ENCODE peak calls at places on chromosomes 3 and 15, in eight cellular contexts. One of them, this sample, is unnamed.

GRCh38 chr3:59766165-59766872 is 716.5 kb upstream of the CFAP20DC start:
- DNase-seq in OCI-LY7: no peak
- DNase-seq in RPMI8226: no peak
- DNase-seq in fibroblast of pulmonary artery: peak
- DNase-seq in HFF-Myc: peak
- DNase-seq in right lobe of liver: no peak
- DNase-seq in T47D: no peak
- DNase-seq in hippocampal formation: no peak
- DNase-seq in this sample: no peak

GRCh38 chr3:141860766-141861513 is 15.5 kb upstream of the ATP1B3 start:
- DNase-seq in OCI-LY7: no peak
- DNase-seq in RPMI8226: no peak
- DNase-seq in fibroblast of pulmonary artery: peak
- DNase-seq in HFF-Myc: no peak
- DNase-seq in right lobe of liver: no peak
- DNase-seq in T47D: no peak
- DNase-seq in hippocampal formation: no peak
- DNase-seq in this sample: no peak

GRCh38 chr15:39556461-39556860 is 24.4 kb upstream of the THBS1 start:
- DNase-seq in OCI-LY7: no peak
- DNase-seq in RPMI8226: no peak
- DNase-seq in fibroblast of pulmonary artery: no peak
- DNase-seq in HFF-Myc: no peak
- DNase-seq in right lobe of liver: no peak
- DNase-seq in T47D: no peak
- DNase-seq in hippocampal formation: no peak
- DNase-seq in this sample: no peak

GRCh38 chr15:35206060-35206675 is 121.1 kb upstream of the NANOGP8 start:
- DNase-seq in OCI-LY7: peak
- DNase-seq in RPMI8226: no peak
- DNase-seq in fibroblast of pulmonary artery: peak
- DNase-seq in HFF-Myc: peak
- DNase-seq in right lobe of liver: no peak
- DNase-seq in T47D: no peak
- DNase-seq in hippocampal formation: no peak
- DNase-seq in this sample: peak

GRCh38 chr15:40584191-40584590 is 9.9 kb upstream of the KNL1 start:
- DNase-seq in OCI-LY7: no peak
- DNase-seq in RPMI8226: no peak
- DNase-seq in fibroblast of pulmonary artery: no peak
- DNase-seq in HFF-Myc: no peak
- DNase-seq in right lobe of liver: no peak
- DNase-seq in T47D: no peak
- DNase-seq in hippocampal formation: peak
- DNase-seq in this sample: no peak

GRCh38 chr15:60223161-60223560 is 174.6 kb downstream of the ANXA2 start:
- DNase-seq in OCI-LY7: no peak
- DNase-seq in RPMI8226: no peak
- DNase-seq in fibroblast of pulmonary artery: no peak
- DNase-seq in HFF-Myc: no peak
- DNase-seq in right lobe of liver: no peak
- DNase-seq in T47D: peak
- DNase-seq in hippocampal formation: no peak
- DNase-seq in this sample: no peak

GRCh38 chr3:17473761-17474160 is 268.7 kb downstream of the TBC1D5 start:
- DNase-seq in OCI-LY7: no peak
- DNase-seq in RPMI8226: no peak
- DNase-seq in fibroblast of pulmonary artery: peak
- DNase-seq in HFF-Myc: no peak
- DNase-seq in right lobe of liver: no peak
- DNase-seq in T47D: peak
- DNase-seq in hippocampal formation: no peak
- DNase-seq in this sample: no peak

GRCh38 chr15:25710184-25710583 is 152.9 kb downstream of the ATP10A start:
- DNase-seq in OCI-LY7: peak
- DNase-seq in RPMI8226: peak
- DNase-seq in fibroblast of pulmonary artery: peak
- DNase-seq in HFF-Myc: no peak
- DNase-seq in right lobe of liver: peak
- DNase-seq in T47D: peak
- DNase-seq in hippocampal formation: no peak
- DNase-seq in this sample: peak

GRCh38 chr3:101725192-101725889 is 927 bp downstream of the CEP97 start:
- DNase-seq in OCI-LY7: peak
- DNase-seq in RPMI8226: peak
- DNase-seq in fibroblast of pulmonary artery: peak
- DNase-seq in HFF-Myc: no peak
- DNase-seq in right lobe of liver: peak
- DNase-seq in T47D: no peak
- DNase-seq in hippocampal formation: peak
- DNase-seq in this sample: peak

GRCh38 chr15:45326280-45326679 is 52.1 kb downstream of the GATM start:
- DNase-seq in OCI-LY7: no peak
- DNase-seq in RPMI8226: no peak
- DNase-seq in fibroblast of pulmonary artery: no peak
- DNase-seq in HFF-Myc: no peak
- DNase-seq in right lobe of liver: no peak
- DNase-seq in T47D: no peak
- DNase-seq in hippocampal formation: no peak
- DNase-seq in this sample: peak

GRCh38 chr3:55521086-55522060 is 34.3 kb upstream of the WNT5A start:
- DNase-seq in OCI-LY7: no peak
- DNase-seq in RPMI8226: peak
- DNase-seq in fibroblast of pulmonary artery: no peak
- DNase-seq in HFF-Myc: peak
- DNase-seq in right lobe of liver: no peak
- DNase-seq in T47D: peak
- DNase-seq in hippocampal formation: no peak
- DNase-seq in this sample: peak

GRCh38 chr3:44065311-44065710 is 176.4 kb upstream of the TOPAZ1 start:
- DNase-seq in OCI-LY7: no peak
- DNase-seq in RPMI8226: no peak
- DNase-seq in fibroblast of pulmonary artery: no peak
- DNase-seq in HFF-Myc: no peak
- DNase-seq in right lobe of liver: no peak
- DNase-seq in T47D: no peak
- DNase-seq in hippocampal formation: no peak
- DNase-seq in this sample: no peak

GRCh38 chr3:191627064-191627463 is 166.1 kb downstream of the PYDC2 start:
- DNase-seq in OCI-LY7: no peak
- DNase-seq in RPMI8226: no peak
- DNase-seq in fibroblast of pulmonary artery: no peak
- DNase-seq in HFF-Myc: no peak
- DNase-seq in right lobe of liver: no peak
- DNase-seq in T47D: no peak
- DNase-seq in hippocampal formation: peak
- DNase-seq in this sample: peak

GRCh38 chr3:12375572-12375971 is 86.7 kb downstream of the PPARG start:
- DNase-seq in OCI-LY7: no peak
- DNase-seq in RPMI8226: no peak
- DNase-seq in fibroblast of pulmonary artery: no peak
- DNase-seq in HFF-Myc: no peak
- DNase-seq in right lobe of liver: no peak
- DNase-seq in T47D: no peak
- DNase-seq in hippocampal formation: no peak
- DNase-seq in this sample: no peak

GRCh38 chr3:118692417-118692816 is 342.2 kb downstream of the IGSF11 start:
- DNase-seq in OCI-LY7: no peak
- DNase-seq in RPMI8226: no peak
- DNase-seq in fibroblast of pulmonary artery: no peak
- DNase-seq in HFF-Myc: no peak
- DNase-seq in right lobe of liver: no peak
- DNase-seq in T47D: no peak
- DNase-seq in hippocampal formation: no peak
- DNase-seq in this sample: no peak

GRCh38 chr3:191070201-191070600 is 128.8 kb upstream of the OSTN start:
- DNase-seq in OCI-LY7: no peak
- DNase-seq in RPMI8226: no peak
- DNase-seq in fibroblast of pulmonary artery: peak
- DNase-seq in HFF-Myc: no peak
- DNase-seq in right lobe of liver: no peak
- DNase-seq in T47D: no peak
- DNase-seq in hippocampal formation: no peak
- DNase-seq in this sample: no peak

GRCh38 chr3:58691997-58692396 is 25.4 kb upstream of the FAM3D start:
- DNase-seq in OCI-LY7: peak
- DNase-seq in RPMI8226: peak
- DNase-seq in fibroblast of pulmonary artery: peak
- DNase-seq in HFF-Myc: peak
- DNase-seq in right lobe of liver: no peak
- DNase-seq in T47D: peak
- DNase-seq in hippocampal formation: no peak
- DNase-seq in this sample: peak

GRCh38 chr3:159417761-159418160 is 570.9 kb upstream of the IL12A start:
- DNase-seq in OCI-LY7: no peak
- DNase-seq in RPMI8226: no peak
- DNase-seq in fibroblast of pulmonary artery: peak
- DNase-seq in HFF-Myc: no peak
- DNase-seq in right lobe of liver: no peak
- DNase-seq in T47D: no peak
- DNase-seq in hippocampal formation: no peak
- DNase-seq in this sample: no peak

GRCh38 chr15:87498545-87498944 is 758.0 kb downstream of the NTRK3 start:
- DNase-seq in OCI-LY7: no peak
- DNase-seq in RPMI8226: no peak
- DNase-seq in fibroblast of pulmonary artery: no peak
- DNase-seq in HFF-Myc: peak
- DNase-seq in right lobe of liver: no peak
- DNase-seq in T47D: no peak
- DNase-seq in hippocampal formation: no peak
- DNase-seq in this sample: no peak

GRCh38 chr15:31328425-31328998 is 1.9 kb downstream of the KLF13 start:
- DNase-seq in OCI-LY7: peak
- DNase-seq in RPMI8226: peak
- DNase-seq in fibroblast of pulmonary artery: peak
- DNase-seq in HFF-Myc: no peak
- DNase-seq in right lobe of liver: peak
- DNase-seq in T47D: no peak
- DNase-seq in hippocampal formation: no peak
- DNase-seq in this sample: no peak

GRCh38 chr3:54631507-54632280 is 296.2 kb downstream of the LRTM1 start:
- DNase-seq in OCI-LY7: no peak
- DNase-seq in RPMI8226: no peak
- DNase-seq in fibroblast of pulmonary artery: no peak
- DNase-seq in HFF-Myc: no peak
- DNase-seq in right lobe of liver: no peak
- DNase-seq in T47D: no peak
- DNase-seq in hippocampal formation: no peak
- DNase-seq in this sample: no peak

GRCh38 chr15:40282870-40283614 is at the start of gene ANKRD63:
- DNase-seq in OCI-LY7: no peak
- DNase-seq in RPMI8226: peak
- DNase-seq in fibroblast of pulmonary artery: no peak
- DNase-seq in HFF-Myc: no peak
- DNase-seq in right lobe of liver: no peak
- DNase-seq in T47D: peak
- DNase-seq in hippocampal formation: no peak
- DNase-seq in this sample: peak

GRCh38 chr3:99859855-99860254 is 42.2 kb downstream of the CMSS1 start:
- DNase-seq in OCI-LY7: no peak
- DNase-seq in RPMI8226: no peak
- DNase-seq in fibroblast of pulmonary artery: peak
- DNase-seq in HFF-Myc: peak
- DNase-seq in right lobe of liver: no peak
- DNase-seq in T47D: no peak
- DNase-seq in hippocampal formation: no peak
- DNase-seq in this sample: no peak

GRCh38 chr3:11727207-11727606 is 83.5 kb upstream of the VGLL4 start:
- DNase-seq in OCI-LY7: no peak
- DNase-seq in RPMI8226: no peak
- DNase-seq in fibroblast of pulmonary artery: peak
- DNase-seq in HFF-Myc: no peak
- DNase-seq in right lobe of liver: no peak
- DNase-seq in T47D: no peak
- DNase-seq in hippocampal formation: no peak
- DNase-seq in this sample: no peak

GRCh38 chr3:29759021-29759359 is 478.1 kb downstream of the RBMS3 start:
- DNase-seq in OCI-LY7: no peak
- DNase-seq in RPMI8226: no peak
- DNase-seq in fibroblast of pulmonary artery: peak
- DNase-seq in HFF-Myc: no peak
- DNase-seq in right lobe of liver: no peak
- DNase-seq in T47D: no peak
- DNase-seq in hippocampal formation: no peak
- DNase-seq in this sample: no peak